ENCODE peak calls at places on chromosome 1, in seven cellular contexts. L, D, V, I, B, U and N are unnamed samples.
A peak's percentile ranks its signal among the peaks of the same experiment; 100 is the strongest.

GRCh38 chr1:87913361-87913760 is 584.7 kb downstream of the LMO4 start:
- DNase-seq in U (no peak), V (no peak), L (no peak), D (no peak), B (no peak), I (no peak), N (no peak)

GRCh38 chr1:227343727-227344551 is 25.6 kb upstream of the CDC42BPA start:
- DNase-seq in L (peak; percentile 32), D (no peak), I (no peak), U (peak; percentile 96), B (no peak), V (no peak), N (no peak)

GRCh38 chr1:2271841-2272655 is 43.9 kb downstream of the SKI start:
- DNase-seq in V (no peak), I (no peak), U (no peak), L (no peak), B (no peak), D (no peak), N (no peak)

GRCh38 chr1:81607086-81607485 is 193.6 kb upstream of the ADGRL2 start:
- DNase-seq in L (no peak), B (no peak), V (no peak), U (no peak), I (no peak), D (no peak), N (no peak)

GRCh38 chr1:1067284-1068076 is 6.6 kb downstream of the RNF223 start:
- DNase-seq in I (no peak), V (no peak), L (no peak), U (no peak), B (no peak), D (no peak), N (no peak)

GRCh38 chr1:54571326-54571725 is 23.3 kb downstream of the ACOT11 start:
- DNase-seq in V (no peak), I (no peak), U (no peak), L (no peak), B (no peak), D (no peak), N (no peak)

GRCh38 chr1:228262475-228262874 is 54.6 kb downstream of the OBSCN start:
- DNase-seq in U (no peak), D (no peak), V (no peak), L (no peak), B (no peak), I (no peak), N (no peak)

GRCh38 chr1:94542088-94542671 is 621 bp upstream of the F3 start:
- DNase-seq in L (no peak), I (peak; percentile 65), D (peak; percentile 67), V (no peak), B (no peak), U (peak; percentile 83), N (no peak)

GRCh38 chr1:3193811-3194210 is 124.8 kb downstream of the PRDM16 start:
- DNase-seq in U (no peak), V (no peak), D (no peak), B (no peak), I (no peak), L (no peak), N (no peak)

GRCh38 chr1:224687465-224687864 is 71.3 kb downstream of the CNIH3 start:
- DNase-seq in I (no peak), V (no peak), L (no peak), B (no peak), D (no peak), U (no peak), N (no peak)

GRCh38 chr1:31483012-31483946 is 70.3 kb downstream of the SERINC2 start:
- DNase-seq in L (no peak), B (no peak), U (peak; percentile 96), I (peak; percentile 12), V (no peak), D (no peak), N (no peak)

GRCh38 chr1:236067854-236068454 is 3.1 kb upstream of the NID1 start:
- DNase-seq in U (peak; percentile 79), L (no peak), D (no peak), B (no peak), V (no peak), I (peak; percentile 46), N (no peak)

GRCh38 chr1:213014642-213015041 is 1.0 kb downstream of the ANGEL2 start:
- DNase-seq in D (no peak), L (no peak), I (no peak), V (no peak), B (no peak), U (peak; percentile 13), N (no peak)

GRCh38 chr1:143672983-143673382 is 298.8 kb downstream of the FAM72C start:
- DNase-seq in V (no peak), B (no peak), D (no peak), I (no peak), U (no peak), L (no peak), N (no peak)

GRCh38 chr1:205918955-205919746 is 24.1 kb downstream of the SLC26A9 start:
- DNase-seq in V (no peak), I (peak; percentile 88), U (peak; percentile 84), D (peak; percentile 72), B (peak; percentile 69), L (peak; percentile 86), N (peak; percentile 86)

GRCh38 chr1:3036646-3037280 is 15.5 kb downstream of the ACTRT2 start:
- DNase-seq in I (no peak), D (peak; percentile 10), V (peak; percentile 32), B (no peak), L (no peak), U (no peak), N (no peak)

GRCh38 chr1:71792264-71792663 is 490.1 kb downstream of the NEGR1 start:
- DNase-seq in D (no peak), I (no peak), V (no peak), B (no peak), U (no peak), L (no peak), N (no peak)

GRCh38 chr1:155125511-155125945 is 2.1 kb upstream of the EFNA1 start:
- DNase-seq in U (no peak), B (no peak), I (no peak), L (no peak), D (no peak), V (peak; percentile 87), N (no peak)

GRCh38 chr1:30908886-30909777 is 574 bp upstream of the SDC3 start:
- DNase-seq in V (peak; percentile 51), I (no peak), B (no peak), D (peak; percentile 42), L (no peak), U (no peak), N (peak; percentile 77)

DNA sequence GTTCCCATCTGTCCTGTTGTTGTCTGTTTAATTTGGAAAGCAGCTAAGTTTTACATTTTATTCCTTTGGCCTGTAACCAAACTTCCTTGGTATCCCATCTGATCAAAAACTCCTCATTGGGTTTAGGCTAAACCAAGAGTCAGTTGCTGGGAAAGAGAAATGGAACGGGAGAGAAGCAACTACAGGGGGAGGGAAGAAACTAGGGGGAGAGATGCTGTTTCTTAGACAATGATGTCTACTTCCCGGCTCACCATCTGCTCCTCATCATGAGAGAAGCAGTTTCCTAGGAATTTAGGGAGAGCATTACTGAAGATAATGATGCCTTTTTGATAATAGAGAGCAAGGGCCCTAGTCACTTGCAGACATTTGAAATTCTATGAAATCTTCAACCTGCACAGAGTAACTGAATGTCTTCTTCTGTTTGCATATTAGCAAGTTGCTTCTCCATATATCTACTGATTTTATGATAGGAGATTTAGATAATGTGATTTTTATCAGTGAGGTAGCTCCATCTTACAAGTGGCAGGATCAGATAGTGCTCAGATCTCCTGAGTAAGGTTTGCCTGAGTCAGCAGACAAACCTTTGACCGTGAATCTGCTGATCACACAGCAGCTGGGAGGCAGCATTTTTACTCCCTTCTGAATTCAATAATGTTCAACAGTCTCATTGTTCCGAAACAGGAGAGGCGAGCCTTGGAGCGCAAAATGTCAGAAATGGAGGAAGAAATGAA is 141.6 kb downstream of the SYT2 start:
- DNase-seq in V (no peak), D (no peak), L (no peak), B (no peak), I (no peak), U (no peak), N (no peak)
- TF ChIP-seq CTCF in V (no peak), D (no peak), L (no peak), B (peak; percentile 7), I (no peak), U (no peak), N (no peak)

GRCh38 chr1:26724118-26724517 is 28.3 kb downstream of the ARID1A start:
- DNase-seq in B (no peak), L (no peak), D (no peak), U (no peak), V (no peak), I (no peak), N (no peak)

GRCh38 chr1:26721669-26722355 is 26.0 kb downstream of the ARID1A start:
- DNase-seq in B (no peak), D (no peak), U (no peak), L (no peak), V (no peak), I (no peak), N (no peak)

GRCh38 chr1:26726784-26727183 is 31.0 kb downstream of the ARID1A start:
- DNase-seq in L (no peak), I (no peak), B (no peak), D (no peak), U (no peak), V (no peak), N (no peak)

GRCh38 chr1:26724938-26725337 is 29.1 kb downstream of the ARID1A start:
- DNase-seq in V (no peak), I (no peak), L (no peak), U (no peak), D (no peak), B (no peak), N (no peak)

GRCh38 chr1:26723013-26723991 is 27.5 kb downstream of the ARID1A start:
- DNase-seq in D (peak; percentile 86), B (no peak), I (peak; percentile 95), V (peak; percentile 93), L (no peak), U (peak; percentile 99), N (peak; percentile 86)
- H3K27ac ChIP-seq in D (peak overlapping the region; percentile 7), B (peak overlapping the region; percentile 5), I (peak overlapping the region; percentile 63), V (peak overlapping the region; percentile 52), L (peak overlapping the region; percentile 66), U (no peak overlapping the region), N (peak overlapping the region; percentile 49)

GRCh38 chr1:44485229-44485932 is 80.3 kb downstream of the RNF220 start:
- DNase-seq in U (peak; percentile 79), L (no peak), D (no peak), V (no peak), B (peak; percentile 43), I (peak; percentile 43), N (no peak)
- H3K4me3 ChIP-seq in U (no peak overlapping the region), L (no peak overlapping the region), D (no peak overlapping the region), V (no peak overlapping the region), B (no peak overlapping the region), I (no peak overlapping the region), N (no peak overlapping the region)

DNA sequence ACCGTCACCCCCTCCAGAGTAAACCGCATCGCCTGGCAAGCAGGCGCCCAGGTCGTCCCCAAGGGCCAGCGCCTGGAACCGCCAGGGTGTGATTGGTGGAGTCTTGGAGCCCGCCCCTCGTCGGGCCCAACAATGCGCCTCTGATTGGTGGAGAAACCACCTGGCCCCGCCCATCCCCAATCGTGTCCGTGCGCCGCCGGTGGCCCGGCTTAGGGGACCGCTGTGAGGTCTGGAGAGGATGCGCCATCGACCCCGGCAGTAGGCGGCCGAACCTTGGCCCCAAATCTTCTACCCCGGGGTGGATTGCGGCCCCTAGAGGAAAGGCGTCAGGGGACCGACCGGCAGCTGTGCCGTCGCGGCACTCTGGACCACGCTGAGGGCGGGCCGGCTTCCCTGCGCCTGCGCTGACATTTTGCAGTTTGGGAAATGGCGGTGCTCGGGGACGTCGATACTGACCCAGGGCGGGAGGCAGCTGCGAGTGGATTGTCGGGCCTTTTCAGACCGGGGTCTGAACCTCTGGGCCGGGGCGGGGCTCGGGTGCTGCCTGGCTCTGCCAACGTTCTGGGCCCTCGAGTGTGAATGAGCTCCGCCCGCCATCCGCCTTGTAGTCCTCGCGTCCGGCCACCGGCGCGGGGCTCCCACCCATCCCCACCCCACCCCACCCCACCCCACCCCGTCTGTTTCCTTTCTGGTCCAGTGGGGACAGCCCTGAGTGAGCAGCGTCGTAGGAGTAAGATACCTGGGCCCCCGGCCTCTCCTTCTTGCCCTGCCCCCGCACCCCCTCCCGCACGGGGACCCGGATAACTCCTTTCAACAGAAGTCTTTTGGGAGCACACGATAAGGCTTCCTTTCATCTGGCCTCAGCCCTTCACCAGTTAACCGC is 34.2 kb downstream of the SLC2A1 start:
- DNase-seq in D (peak; percentile 94), I (peak; percentile 96), U (peak; percentile 75), V (peak; percentile 91), B (peak; percentile 84), L (peak; percentile 78), N (peak; percentile 97)
- TF ChIP-seq CTCF in D (no peak), I (no peak), U (peak; percentile 27), V (no peak), B (no peak), L (no peak), N (no peak)